ENCODE peak calls at places on chromosomes 3 and 15, in seven cellular contexts. K, D, H, M, P, V and T are unnamed samples. For H3K9me3, the result is how much of the 10 kb centered on the place peaks cover.

GRCh38 chr15:40930430-40931299 is 1.5 kb downstream of the DLL4 start:
- DNase-seq in P (no peak), D (peak), V (no peak), H (peak), K (peak), M (peak), T (peak)

GRCh38 chr3:59877679-59878427 is 828.0 kb upstream of the CFAP20DC start:
- DNase-seq in M (no peak), P (no peak), D (no peak), H (no peak), K (no peak), V (no peak), T (no peak)

GRCh38 chr3:188899887-188900286 is 271.9 kb upstream of the TPRG1 start:
- DNase-seq in H (no peak), P (no peak), M (no peak), V (no peak), K (no peak), D (no peak), T (no peak)

GRCh38 chr3:183540501-183541234 is 14.8 kb downstream of the KLHL6 start:
- DNase-seq in V (no peak), M (no peak), K (no peak), P (no peak), D (peak), H (no peak), T (no peak)

GRCh38 chr3:5013021-5013906 is 34.0 kb downstream of the BHLHE40 start:
- DNase-seq in H (no peak), P (peak), K (no peak), M (no peak), D (no peak), V (peak), T (no peak)

GRCh38 chr3:166085164-166085830 is 248.1 kb upstream of the BCHE start:
- DNase-seq in K (no peak), P (no peak), H (no peak), M (no peak), D (no peak), V (no peak), T (no peak)

GRCh38 chr3:172036541-172037215 is 2.7 kb upstream of the FNDC3B start:
- DNase-seq in H (no peak), M (no peak), K (no peak), D (no peak), V (no peak), P (no peak), T (no peak)

GRCh38 chr15:100727291-100727851 is 125.0 kb downstream of the ASB7 start:
- DNase-seq in M (no peak), D (no peak), V (no peak), P (no peak), K (no peak), H (no peak), T (peak)

GRCh38 chr3:184341925-184342324 is 4.5 kb downstream of the FAM131A start:
- DNase-seq in K (no peak), D (peak), V (no peak), P (peak), M (no peak), H (no peak), T (peak)

GRCh38 chr3:74370342-74370741 is 244.1 kb downstream of the CNTN3 start:
- DNase-seq in K (no peak), V (no peak), D (no peak), M (no peak), H (no peak), P (no peak), T (no peak)

GRCh38 chr3:178406206-178406605 is 130.0 kb upstream of the KCNMB2 start:
- DNase-seq in H (no peak), V (no peak), K (no peak), P (no peak), M (no peak), D (no peak), T (no peak)

GRCh38 chr15:30953731-30954378 is 37.6 kb downstream of the MTMR10 start:
- DNase-seq in M (no peak), D (no peak), K (peak), V (peak), H (no peak), P (no peak), T (no peak)

GRCh38 chr3:43793648-43794372 is 103.1 kb downstream of the ABHD5 start:
- DNase-seq in M (no peak), V (no peak), D (no peak), P (no peak), K (no peak), H (no peak), T (no peak)

GRCh38 chr15:98324341-98324970 is 323.9 kb upstream of the IGF1R start:
- DNase-seq in D (no peak), P (no peak), V (no peak), M (no peak), K (no peak), H (no peak), T (no peak)

GRCh38 chr15:100131321-100132224 is 210.2 kb downstream of the ADAMTS17 start:
- DNase-seq in K (peak), H (peak), D (peak), V (peak), P (peak), M (no peak), T (peak)

GRCh38 chr15:37372064-37372463 is 271.7 kb upstream of the MEIS2 start:
- DNase-seq in D (no peak), K (no peak), P (no peak), V (no peak), M (no peak), H (no peak), T (no peak)

GRCh38 chr15:77532846-77533245 is 99.9 kb downstream of the LINGO1 start:
- DNase-seq in D (no peak), P (peak), H (no peak), V (no peak), K (no peak), M (no peak), T (no peak)

GRCh38 chr3:157081681-157082210 is 78.2 kb downstream of the CCNL1 start:
- DNase-seq in V (peak), D (peak), K (peak), H (peak), M (peak), P (peak), T (peak)

GRCh38 chr3:157782236-157782635 is 279.0 kb upstream of the VEPH1 start:
- DNase-seq in K (no peak), M (no peak), V (no peak), D (no peak), P (no peak), H (no peak), T (no peak)

DNA sequence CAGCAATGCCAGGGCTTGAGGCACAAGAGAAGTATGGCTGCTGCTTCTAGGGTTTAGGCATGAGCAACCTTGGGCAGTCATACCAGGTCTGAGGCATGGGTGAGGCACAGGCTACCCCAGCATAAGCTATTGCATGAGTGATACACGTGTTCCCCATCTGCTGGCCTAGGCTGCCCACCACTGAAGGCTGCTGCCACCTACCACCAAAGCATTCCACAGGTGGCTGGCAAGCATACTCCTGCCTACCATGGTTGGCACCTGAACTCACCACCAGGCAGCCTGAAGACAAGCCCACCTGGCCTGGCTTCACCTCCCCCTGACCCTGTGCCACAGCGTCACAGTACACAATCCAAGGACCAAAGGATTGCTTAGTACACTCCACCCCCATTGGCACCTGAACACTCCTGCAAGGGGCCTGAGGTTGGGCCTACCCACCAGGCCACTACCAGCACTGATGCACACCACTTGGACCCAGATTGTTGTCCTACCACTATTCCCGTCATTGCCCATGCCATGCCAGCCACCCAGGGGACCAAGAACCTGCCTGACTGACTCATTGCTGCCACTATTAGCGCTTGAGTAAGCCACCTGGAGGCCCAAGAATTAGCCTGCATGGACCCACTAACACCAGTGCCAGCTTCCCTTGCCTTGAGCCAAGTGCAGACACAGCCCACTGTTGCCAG is 115.7 kb downstream of the STT3B start:
- DNase-seq in K (no peak), M (no peak), D (no peak), H (no peak), P (no peak), V (no peak), T (no peak)
- H3K9me3 ChIP-seq in K (half or more), M (under half), D (under half), H (under half), P (half or more), V (half or more), T (under half)

DNA sequence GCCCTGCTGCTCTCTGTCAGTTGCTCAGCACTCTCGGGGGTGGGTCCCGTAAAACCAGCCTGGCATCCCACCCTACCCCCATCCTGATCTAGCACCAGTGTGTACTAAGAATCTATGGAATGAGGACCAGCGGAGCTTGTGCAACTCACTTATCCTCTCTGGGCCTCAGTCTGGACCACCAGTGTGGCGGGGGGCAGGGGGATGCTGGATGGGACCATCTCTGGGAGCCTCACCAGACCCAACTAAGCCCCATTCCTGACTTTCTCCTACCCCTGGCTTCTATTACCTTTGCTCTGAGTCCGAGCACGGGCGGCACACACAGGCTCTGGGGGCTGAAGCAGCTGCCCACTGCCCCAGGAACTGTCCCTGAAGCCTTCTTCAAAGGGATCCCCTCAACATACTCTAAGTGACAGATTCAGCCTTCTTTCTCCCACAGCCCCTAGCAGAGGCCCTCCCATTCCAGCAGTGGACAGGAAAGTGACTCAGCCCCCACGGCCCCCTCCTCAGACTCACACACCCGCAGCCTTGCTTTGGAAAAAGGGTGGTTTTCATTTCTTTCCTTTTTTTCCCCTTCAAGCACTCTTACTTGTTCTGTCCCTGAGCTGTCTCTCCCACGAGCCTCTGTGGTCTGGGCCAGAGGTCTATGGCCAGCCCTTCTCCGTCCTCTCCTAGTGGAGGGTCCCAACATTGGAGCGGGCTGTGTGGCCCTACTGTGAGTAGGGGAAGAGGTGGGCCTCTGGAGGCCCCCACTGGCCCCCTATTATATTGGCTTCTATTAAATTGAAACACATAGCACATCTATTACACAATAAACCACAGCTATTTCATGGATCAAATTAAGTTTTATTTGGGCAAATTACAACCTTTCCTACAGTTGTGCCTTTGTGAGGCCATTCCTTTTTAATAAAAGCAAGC is 100.3 kb downstream of the SMAD6 start:
- DNase-seq in K (no peak), D (no peak), M (no peak), P (no peak), V (no peak), H (no peak), T (no peak)
- H3K4me3 ChIP-seq in K (no peak), D (no peak), M (no peak), P (no peak), V (no peak), H (no peak), T (no peak)

GRCh38 chr15:23504003-23504402 is 57.0 kb upstream of the GOLGA6L2 start:
- DNase-seq in M (no peak), V (no peak), K (no peak), H (no peak), D (no peak), P (no peak), T (no peak)
- H3K9me3 ChIP-seq in M (under half), V (under half), K (under half), H (under half), D (under half), P (under half), T (under half)

DNA sequence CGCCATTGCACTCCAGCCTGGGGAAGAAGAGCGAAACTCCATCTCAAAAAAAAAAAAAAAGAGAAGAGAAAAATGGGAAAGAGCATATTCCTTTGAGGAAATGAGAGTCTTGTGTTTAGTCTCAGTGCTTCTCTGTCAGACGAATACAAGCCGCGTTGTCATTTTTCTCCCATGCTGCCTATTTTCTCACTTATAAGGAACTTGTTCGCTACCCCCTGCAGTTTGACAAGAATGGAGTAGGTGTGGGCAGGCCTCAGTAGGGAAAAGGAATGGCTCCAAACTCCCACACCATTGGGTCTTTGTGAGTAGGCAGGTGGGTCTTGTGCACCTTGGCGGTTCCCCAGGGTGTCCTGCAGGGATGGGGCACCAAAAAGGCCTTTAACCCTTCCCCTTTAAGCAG is 6.5 kb downstream of the GPR160 start:
- DNase-seq in P (no peak), H (no peak), V (no peak), M (no peak), D (no peak), K (no peak), T (no peak)
- H3K4me3 ChIP-seq in P (no peak), H (no peak), V (no peak), M (peak), D (no peak), K (no peak), T (no peak)